ENCODE peak calls at places on chromosomes 12 and 14, in ten cellular contexts. H is activated CD8-positive, alpha-beta memory T cell treated with anti-CD3 and anti-CD28 coated beads for 48 hours; O is HEK293T; Y is AG04449; G is activated T-helper 1 cell treated with anti-CD3 and anti-CD28 coated beads, Interleukin-2, amount 50 U/mL, for 16 hours; X is brain microvascular endothelial cell; M is coronary artery; A is A673; B is GM20000; N is activated T-cell treated with anti-CD3 and anti-CD28 coated beads, Interleukin-2, amount 50 U/mL, for 72 hours. C is an unnamed sample.

GRCh38 chr12:130026608-130027176 is 122.9 kb upstream of the TMEM132D start:
- DNase-seq in M (no peak), N (peak), G (no peak), Y (no peak), H (no peak), O (peak), A (peak), B (peak), X (peak), C (no peak)

GRCh38 chr12:105986779-105987686 is 151.7 kb downstream of the NUAK1 start:
- DNase-seq in B (no peak), O (no peak), H (no peak), M (no peak), A (no peak), Y (peak), X (peak), N (no peak), G (no peak), C (peak)

GRCh38 chr14:100438678-100439592 is 115.8 kb downstream of the SLC25A47 start:
- DNase-seq in N (peak), H (no peak), A (no peak), G (no peak), Y (peak), X (peak), M (no peak), O (peak), B (no peak), C (no peak)

GRCh38 chr14:51529731-51530130 is 122.0 kb upstream of the FRMD6 start:
- DNase-seq in G (no peak), B (no peak), H (no peak), O (no peak), X (no peak), N (no peak), M (no peak), A (no peak), Y (no peak), C (no peak)

GRCh38 chr14:59849371-59850130 is 21.0 kb downstream of the RTN1 start:
- DNase-seq in O (no peak), M (no peak), G (no peak), H (no peak), Y (no peak), N (no peak), A (no peak), B (no peak), X (no peak), C (no peak)

GRCh38 chr14:81172353-81172752 is 48.4 kb downstream of the GTF2A1 start:
- DNase-seq in G (no peak), A (peak), N (no peak), H (no peak), M (no peak), O (no peak), B (no peak), X (no peak), Y (no peak), C (no peak)

GRCh38 chr14:103801459-103801858 is 45.9 kb downstream of the PPP1R13B start:
- DNase-seq in B (no peak), M (no peak), N (no peak), Y (peak), H (no peak), X (peak), A (peak), O (peak), G (no peak), C (peak)

GRCh38 chr14:70317969-70318634 is 41.4 kb downstream of the COX16 start:
- DNase-seq in B (peak), O (peak), H (no peak), X (peak), Y (peak), A (peak), M (no peak), N (peak), G (no peak), C (peak)

GRCh38 chr12:67452119-67452805 is 183.1 kb downstream of the CAND1 start:
- DNase-seq in Y (no peak), M (no peak), H (no peak), G (no peak), X (no peak), B (peak), O (no peak), A (no peak), N (peak), C (no peak)

GRCh38 chr12:24760162-24760561 is 188.7 kb downstream of the BCAT1 start:
- DNase-seq in A (no peak), Y (no peak), M (no peak), N (no peak), G (no peak), H (no peak), O (no peak), B (no peak), X (no peak), C (no peak)

GRCh38 chr12:83224012-83224411 is 537.3 kb downstream of the TMTC2 start:
- DNase-seq in O (no peak), N (no peak), M (no peak), Y (no peak), H (no peak), B (no peak), X (no peak), G (no peak), A (peak), C (no peak)

GRCh38 chr12:12561305-12562015 is 1.2 kb downstream of the DUSP16 start:
- DNase-seq in B (peak), Y (no peak), M (peak), O (peak), X (peak), G (peak), A (peak), N (peak), H (peak), C (peak)

GRCh38 chr14:67440513-67440912 is 28.5 kb upstream of the PLEK2 start:
- DNase-seq in A (no peak), M (no peak), O (no peak), N (no peak), B (no peak), X (no peak), H (no peak), G (no peak), Y (no peak), C (no peak)

GRCh38 chr12:117689857-117690256 is 278.9 kb downstream of the KSR2 start:
- DNase-seq in M (no peak), H (no peak), A (no peak), O (no peak), Y (no peak), B (no peak), N (no peak), X (no peak), G (no peak), C (no peak)

GRCh38 chr12:25972783-25973182 is 14.3 kb downstream of the RASSF8 start:
- DNase-seq in O (no peak), N (no peak), Y (no peak), A (no peak), B (no peak), X (peak), M (no peak), G (no peak), H (no peak), C (no peak)

GRCh38 chr12:121364657-121365265 is 12.6 kb upstream of the ANAPC5 start:
- DNase-seq in B (no peak), H (no peak), X (no peak), M (no peak), A (no peak), G (no peak), O (no peak), Y (no peak), N (no peak), C (no peak)

GRCh38 chr14:70731447-70732239 is 77.7 kb downstream of the MAP3K9 start:
- DNase-seq in H (no peak), M (no peak), O (no peak), A (no peak), Y (no peak), X (no peak), G (no peak), B (no peak), N (no peak), C (no peak)

GRCh38 chr14:88518592-88519512 is 36.0 kb downstream of the PTPN21 start:
- DNase-seq in X (peak), H (no peak), G (no peak), A (peak), O (no peak), B (no peak), Y (peak), M (no peak), N (no peak), C (peak)

C was measured in GM04504.